ENCODE peak calls at places on chromosomes 7 and 10, in six cellular contexts. X is germinal center; Z is K562; C is CD4-positive, CD25-positive, alpha-beta regulatory T cell; L is NCI-H1105; R is thoracic aorta. G is an unnamed sample.

GRCh38 chr10:91242940-91243339 is 22.5 kb downstream of the PCGF5 start:
- DNase-seq in X (no peak), Z (no peak), C (no peak), L (no peak), R (no peak), G (no peak)

GRCh38 chr10:33248638-33249037 is 85.8 kb downstream of the NRP1 start:
- DNase-seq in X (no peak), Z (no peak), C (peak; percentile 35), L (no peak), R (no peak), G (no peak)

GRCh38 chr10:34434119-34434594 is 380.9 kb downstream of the PARD3 start:
- DNase-seq in X (no peak), Z (peak; percentile 19), C (no peak), L (no peak), R (no peak), G (no peak)

GRCh38 chr10:93616844-93617360 is 4.6 kb downstream of the PDE6C start:
- DNase-seq in X (no peak), Z (no peak), C (no peak), L (no peak), R (no peak), G (no peak)

GRCh38 chr7:158919686-158920085 is 63.3 kb downstream of the DYNC2I1 start:
- DNase-seq in X (no peak), Z (no peak), C (no peak), L (no peak), R (no peak), G (no peak)

GRCh38 chr10:20110435-20111119 is 294.3 kb downstream of the PLXDC2 start:
- DNase-seq in X (no peak), Z (no peak), C (no peak), L (no peak), R (no peak), G (no peak)

GRCh38 chr10:24351883-24352778 is 143.2 kb downstream of the KIAA1217 start:
- DNase-seq in X (no peak), Z (no peak), C (no peak), L (no peak), R (no peak), G (no peak)

GRCh38 chr10:50312464-50313437 is 61.4 kb upstream of the ASAH2 start:
- DNase-seq in X (no peak), Z (peak; percentile 64), C (peak; percentile 27), L (no peak), R (no peak), G (no peak)

GRCh38 chr7:107584716-107585115 is 4.7 kb downstream of the BCAP29 start:
- DNase-seq in X (no peak), Z (no peak), C (no peak), L (no peak), R (no peak), G (no peak)

GRCh38 chr7:100584677-100585510 is 1.0 kb downstream of the LRCH4 start:
- DNase-seq in X (no peak), Z (peak; percentile 70), C (no peak), L (no peak), R (no peak), G (no peak)

GRCh38 chr7:69002416-69002815 is 595.9 kb upstream of the AUTS2 start:
- DNase-seq in X (no peak), Z (no peak), C (no peak), L (no peak), R (no peak), G (no peak)

GRCh38 chr7:66847879-66848810 is 72.9 kb upstream of the TMEM248 start:
- DNase-seq in X (no peak), Z (no peak), C (no peak), L (no peak), R (no peak), G (no peak)

GRCh38 chr10:129417164-129417563 is 49.9 kb upstream of the MGMT start:
- DNase-seq in X (no peak), Z (no peak), C (no peak), L (no peak), R (no peak), G (no peak)

GRCh38 chr10:10881132-10881813 is 136.4 kb upstream of the CELF2 start:
- DNase-seq in X (no peak), Z (no peak), C (no peak), L (no peak), R (no peak), G (no peak)

GRCh38 chr10:125094826-125095225 is 65.5 kb downstream of the CTBP2 start:
- DNase-seq in X (no peak), Z (no peak), C (no peak), L (no peak), R (no peak), G (no peak)

GRCh38 chr7:47071866-47072265 is 510.0 kb downstream of the TNS3 start:
- DNase-seq in X (no peak), Z (no peak), C (no peak), L (no peak), R (no peak), G (no peak)

GRCh38 chr7:20114463-20114862 is 102.7 kb downstream of the MACC1 start:
- DNase-seq in X (peak; percentile 44), Z (peak; percentile 38), C (peak; percentile 26), L (no peak), R (no peak), G (peak; percentile 41)

GRCh38 chr7:51350195-51350896 is 33.7 kb upstream of the COBL start:
- DNase-seq in X (no peak), Z (no peak), C (no peak), L (peak; percentile 94), R (no peak), G (no peak)

GRCh38 chr7:91880016-91880412 is 488 bp downstream of the MTERF1 start:
- DNase-seq in X (no peak), Z (no peak), C (no peak), L (no peak), R (no peak), G (no peak)

GRCh38 chr10:3887885-3888476 is 103.0 kb upstream of the KLF6 start:
- DNase-seq in X (no peak), Z (no peak), C (peak; percentile 51), L (no peak), R (peak; percentile 68), G (peak; percentile 49)

GRCh38 chr10:11234857-11235640 is 217.4 kb downstream of the CELF2 start:
- DNase-seq in X (no peak), Z (no peak), C (no peak), L (no peak), R (no peak), G (no peak)

GRCh38 chr7:151081170-151082101 is 827 bp upstream of the FASTK start:
- DNase-seq in X (no peak), Z (peak; percentile 72), C (no peak), L (no peak), R (no peak), G (no peak)

GRCh38 chr7:157464111-157464970 is 127.5 kb downstream of the DNAJB6 start:
- DNase-seq in X (no peak), Z (no peak), C (no peak), L (no peak), R (no peak), G (no peak)

GRCh38 chr7:70492641-70493040 is 639.3 kb upstream of the GALNT17 start:
- DNase-seq in X (no peak), Z (no peak), C (no peak), L (no peak), R (no peak), G (no peak)